ENCODE peak calls at places on chromosomes 3 and 15, in seven cellular contexts. One of them, this sample, is unnamed.

GRCh38 chr3:171770689-171771620 is 39.3 kb downstream of the PLD1 start:
- DNase-seq in cardiac muscle cell: peak
- DNase-seq in GM04503: no peak
- DNase-seq in activated CD4-positive, CD25-positive, alpha-beta regulatory T cell: no peak
- DNase-seq in WTC11: peak
- DNase-seq in stimulated activated CD4-positive, alpha-beta T cell treated with anti-CD3 and anti-CD28 coated beads, Interleukin-1b, Interleukin-23, amount 100 ng/mL, for 24 hours: no peak
- DNase-seq in HFFc6: peak
- DNase-seq in this sample: no peak

GRCh38 chr3:159818399-159818798 is 170.2 kb upstream of the IL12A start:
- DNase-seq in GM04503: no peak
- DNase-seq in stimulated activated CD4-positive, alpha-beta T cell treated with anti-CD3 and anti-CD28 coated beads, Interleukin-1b, Interleukin-23, amount 100 ng/mL, for 24 hours: no peak
- DNase-seq in WTC11: peak
- DNase-seq in activated CD4-positive, CD25-positive, alpha-beta regulatory T cell: no peak
- DNase-seq in HFFc6: no peak
- DNase-seq in cardiac muscle cell: no peak
- DNase-seq in this sample: peak

GRCh38 chr3:169644750-169645149 is 18.8 kb downstream of the MECOM start:
- DNase-seq in GM04503: no peak
- DNase-seq in stimulated activated CD4-positive, alpha-beta T cell treated with anti-CD3 and anti-CD28 coated beads, Interleukin-1b, Interleukin-23, amount 100 ng/mL, for 24 hours: no peak
- DNase-seq in HFFc6: no peak
- DNase-seq in WTC11: no peak
- DNase-seq in activated CD4-positive, CD25-positive, alpha-beta regulatory T cell: no peak
- DNase-seq in cardiac muscle cell: no peak
- DNase-seq in this sample: no peak

GRCh38 chr15:98347866-98348265 is 300.5 kb upstream of the IGF1R start:
- DNase-seq in cardiac muscle cell: no peak
- DNase-seq in stimulated activated CD4-positive, alpha-beta T cell treated with anti-CD3 and anti-CD28 coated beads, Interleukin-1b, Interleukin-23, amount 100 ng/mL, for 24 hours: no peak
- DNase-seq in GM04503: no peak
- DNase-seq in HFFc6: no peak
- DNase-seq in WTC11: no peak
- DNase-seq in activated CD4-positive, CD25-positive, alpha-beta regulatory T cell: no peak
- DNase-seq in this sample: no peak

GRCh38 chr15:101148881-101149664 is 102.8 kb downstream of the CHSY1 start:
- DNase-seq in HFFc6: no peak
- DNase-seq in stimulated activated CD4-positive, alpha-beta T cell treated with anti-CD3 and anti-CD28 coated beads, Interleukin-1b, Interleukin-23, amount 100 ng/mL, for 24 hours: no peak
- DNase-seq in activated CD4-positive, CD25-positive, alpha-beta regulatory T cell: no peak
- DNase-seq in cardiac muscle cell: peak
- DNase-seq in GM04503: no peak
- DNase-seq in WTC11: no peak
- DNase-seq in this sample: peak

GRCh38 chr3:168514252-168514651 is 418.5 kb upstream of the GOLIM4 start:
- DNase-seq in HFFc6: no peak
- DNase-seq in WTC11: no peak
- DNase-seq in stimulated activated CD4-positive, alpha-beta T cell treated with anti-CD3 and anti-CD28 coated beads, Interleukin-1b, Interleukin-23, amount 100 ng/mL, for 24 hours: no peak
- DNase-seq in activated CD4-positive, CD25-positive, alpha-beta regulatory T cell: no peak
- DNase-seq in cardiac muscle cell: no peak
- DNase-seq in GM04503: no peak
- DNase-seq in this sample: no peak

GRCh38 chr15:89754361-89755154 is 3.5 kb upstream of the MESP1 start:
- DNase-seq in cardiac muscle cell: no peak
- DNase-seq in HFFc6: peak
- DNase-seq in activated CD4-positive, CD25-positive, alpha-beta regulatory T cell: no peak
- DNase-seq in stimulated activated CD4-positive, alpha-beta T cell treated with anti-CD3 and anti-CD28 coated beads, Interleukin-1b, Interleukin-23, amount 100 ng/mL, for 24 hours: no peak
- DNase-seq in WTC11: no peak
- DNase-seq in GM04503: no peak
- DNase-seq in this sample: no peak

GRCh38 chr3:8164145-8164544 is 337.5 kb upstream of the LMCD1 start:
- DNase-seq in activated CD4-positive, CD25-positive, alpha-beta regulatory T cell: no peak
- DNase-seq in cardiac muscle cell: no peak
- DNase-seq in HFFc6: no peak
- DNase-seq in stimulated activated CD4-positive, alpha-beta T cell treated with anti-CD3 and anti-CD28 coated beads, Interleukin-1b, Interleukin-23, amount 100 ng/mL, for 24 hours: no peak
- DNase-seq in WTC11: no peak
- DNase-seq in GM04503: no peak
- DNase-seq in this sample: no peak

GRCh38 chr15:31338318-31338878 is 11.8 kb downstream of the KLF13 start:
- DNase-seq in cardiac muscle cell: peak
- DNase-seq in HFFc6: no peak
- DNase-seq in GM04503: no peak
- DNase-seq in activated CD4-positive, CD25-positive, alpha-beta regulatory T cell: no peak
- DNase-seq in stimulated activated CD4-positive, alpha-beta T cell treated with anti-CD3 and anti-CD28 coated beads, Interleukin-1b, Interleukin-23, amount 100 ng/mL, for 24 hours: no peak
- DNase-seq in WTC11: no peak
- DNase-seq in this sample: no peak

GRCh38 chr15:61118885-61119284 is 110.2 kb downstream of the RORA start:
- DNase-seq in WTC11: peak
- DNase-seq in GM04503: no peak
- DNase-seq in activated CD4-positive, CD25-positive, alpha-beta regulatory T cell: no peak
- DNase-seq in HFFc6: no peak
- DNase-seq in cardiac muscle cell: peak
- DNase-seq in stimulated activated CD4-positive, alpha-beta T cell treated with anti-CD3 and anti-CD28 coated beads, Interleukin-1b, Interleukin-23, amount 100 ng/mL, for 24 hours: no peak
- DNase-seq in this sample: no peak

GRCh38 chr3:156620260-156620659 is 54.1 kb upstream of the TIPARP start:
- DNase-seq in WTC11: no peak
- DNase-seq in cardiac muscle cell: no peak
- DNase-seq in stimulated activated CD4-positive, alpha-beta T cell treated with anti-CD3 and anti-CD28 coated beads, Interleukin-1b, Interleukin-23, amount 100 ng/mL, for 24 hours: no peak
- DNase-seq in activated CD4-positive, CD25-positive, alpha-beta regulatory T cell: no peak
- DNase-seq in HFFc6: no peak
- DNase-seq in GM04503: no peak
- DNase-seq in this sample: no peak

GRCh38 chr3:181851063-181851462 is 139.3 kb downstream of the SOX2 start:
- DNase-seq in GM04503: no peak
- DNase-seq in WTC11: no peak
- DNase-seq in activated CD4-positive, CD25-positive, alpha-beta regulatory T cell: no peak
- DNase-seq in cardiac muscle cell: no peak
- DNase-seq in HFFc6: no peak
- DNase-seq in stimulated activated CD4-positive, alpha-beta T cell treated with anti-CD3 and anti-CD28 coated beads, Interleukin-1b, Interleukin-23, amount 100 ng/mL, for 24 hours: no peak
- DNase-seq in this sample: no peak

This sample was measured in endothelial cell.